ENCODE peak calls at places on chromosomes 16 and 17, in five cellular contexts. L is CD8-positive, alpha-beta memory T cell; E is hepatocyte; M is effector memory CD4-positive, alpha-beta T cell; O is MM.1S. W is an unnamed sample.

GRCh38 chr17:77185137-77185536 is 44.4 kb downstream of the SEC14L1 start:
- DNase-seq in O (no peak), M (no peak), E (no peak), L (no peak), W (no peak)

GRCh38 chr16:82092711-82093110 is 57.7 kb downstream of the HSD17B2 start:
- DNase-seq in L (no peak), E (no peak), O (no peak), M (no peak), W (no peak)

GRCh38 chr16:66521227-66521626 is 28.7 kb downstream of the TK2 start:
- DNase-seq in O (no peak), L (no peak), E (no peak), M (no peak), W (no peak)

GRCh38 chr17:74790206-74791066 is 14.3 kb upstream of the NAT9 start:
- DNase-seq in O (no peak), E (no peak), L (no peak), M (no peak), W (no peak)

GRCh38 chr16:35314298-35314697 is 1854.9 kb downstream of the TP53TG3F start:
- DNase-seq in O (no peak), E (no peak), L (no peak), M (no peak), W (no peak)

GRCh38 chr17:39705786-39706348 is 6.0 kb downstream of the ERBB2 start:
- DNase-seq in E (no peak), M (no peak), L (no peak), O (no peak), W (no peak)

GRCh38 chr17:66789961-66790421 is 44.9 kb upstream of the CACNG5 start:
- DNase-seq in M (no peak), O (no peak), E (no peak), L (no peak), W (no peak)

GRCh38 chr16:69326172-69326873 is 4.1 kb downstream of the PDF start:
- DNase-seq in O (no peak), E (peak; percentile 70), M (no peak), L (no peak), W (no peak)

GRCh38 chr17:49404371-49404770 is 10.3 kb downstream of the PHB1 start:
- DNase-seq in E (no peak), M (no peak), L (peak; percentile 55), O (no peak), W (no peak)

GRCh38 chr17:49387374-49388289 is 25.6 kb upstream of the ZNF652 start:
- DNase-seq in O (peak; percentile 54), M (no peak), L (peak; percentile 54), E (no peak), W (no peak)

GRCh38 chr16:86351041-86351784 is 159.1 kb upstream of the FOXF1 start:
- DNase-seq in O (no peak), L (no peak), E (no peak), M (no peak), W (no peak)

GRCh38 chr17:79627184-79627765 is 16.4 kb upstream of the RBFOX3 start:
- DNase-seq in L (peak; percentile 18), M (no peak), E (no peak), O (no peak), W (no peak)

GRCh38 chr16:27789150-27789549 is 239.2 kb downstream of the KATNIP start:
- DNase-seq in L (no peak), M (no peak), E (no peak), O (no peak), W (no peak)

GRCh38 chr17:11642655-11643054 is 44.4 kb downstream of the DNAH9 start:
- DNase-seq in O (no peak), E (peak; percentile 50), M (no peak), L (no peak), W (no peak)

GRCh38 chr17:79027925-79028491 is 4.0 kb downstream of the C1QTNF1 start:
- DNase-seq in O (no peak), M (no peak), L (no peak), E (no peak), W (no peak)

GRCh38 chr16:84652565-84652964 is 4.3 kb downstream of the KLHL36 start:
- DNase-seq in E (no peak), M (no peak), L (peak; percentile 50), O (no peak), W (no peak)

GRCh38 chr17:81315885-81316391 is 20.8 kb upstream of the SLC38A10 start:
- DNase-seq in M (no peak), L (no peak), O (no peak), E (no peak), W (no peak)

GRCh38 chr17:49223517-49224197 is 6.9 kb downstream of the PHOSPHO1 start:
- DNase-seq in O (peak; percentile 42), M (peak; percentile 43), E (peak; percentile 57), L (peak; percentile 75), W (peak; percentile 45)

DNA sequence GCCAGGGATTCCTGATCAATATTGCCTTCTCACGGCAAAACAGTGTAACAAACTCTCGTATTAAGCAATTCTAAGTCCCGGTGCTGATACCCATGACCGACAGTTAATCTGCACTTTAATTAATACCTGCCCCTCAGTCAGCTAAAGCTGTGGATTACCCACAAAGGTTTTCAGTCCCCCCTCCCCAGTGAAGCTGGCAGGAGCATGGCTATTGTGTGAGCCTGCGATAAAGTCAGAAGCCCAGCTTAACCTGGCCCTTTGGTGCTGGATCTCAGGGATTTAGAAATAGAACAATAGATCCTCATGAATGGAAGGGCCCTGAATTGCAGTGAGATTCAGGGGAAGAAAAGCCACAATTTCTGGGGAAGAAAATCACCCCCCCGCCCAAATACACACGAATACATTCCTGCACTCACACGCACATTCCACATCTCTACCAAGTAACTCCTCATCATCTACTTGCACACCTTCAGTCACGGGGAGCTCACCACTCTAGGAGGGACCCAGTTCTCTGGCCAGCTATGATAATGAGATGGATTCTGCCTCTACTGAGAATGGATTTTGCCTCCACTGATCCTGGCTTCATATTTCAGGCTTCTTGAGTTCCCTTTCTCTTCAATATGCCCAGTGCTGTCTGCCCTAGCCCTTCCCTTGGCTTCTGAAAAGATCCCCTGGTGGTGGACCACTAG is 102.6 kb downstream of the WSCD1 start:
- DNase-seq in M (no peak), E (no peak), L (no peak), O (no peak), W (no peak)
- H3K27ac ChIP-seq in M (no peak overlapping the region), E (no peak overlapping the region), L (no peak overlapping the region), O (no peak overlapping the region), W (no peak overlapping the region)

GRCh38 chr17:42402121-42402516 is 13.9 kb upstream of the STAT3 start:
- DNase-seq in E (peak; percentile 57), O (no peak), M (no peak), L (no peak), W (no peak)
- H3K4me3 ChIP-seq in E (no peak overlapping the region), O (no peak overlapping the region), M (no peak overlapping the region), L (no peak overlapping the region), W (no peak overlapping the region)

GRCh38 chr17:57092779-57093178 is 7.7 kb downstream of the AKAP1 start:
- DNase-seq in E (no peak), M (no peak), L (no peak), O (no peak), W (no peak)
- H3K27ac ChIP-seq in E (no peak overlapping the region), M (no peak overlapping the region), L (no peak overlapping the region), O (no peak overlapping the region), W (no peak overlapping the region)

GRCh38 chr16:10312784-10313724 is 72.8 kb upstream of the ATF7IP2 start:
- DNase-seq in L (no peak), E (no peak), M (no peak), O (peak; percentile 67), W (no peak)
- H3K4me3 ChIP-seq in L (no peak overlapping the region), E (no peak overlapping the region), M (no peak overlapping the region), O (no peak overlapping the region), W (no peak overlapping the region)

GRCh38 chr17:64356304-64356686 is 34.4 kb downstream of the PECAM1 start:
- DNase-seq in E (no peak), O (no peak), L (no peak), M (no peak), W (no peak)

GRCh38 chr17:64354824-64355535 is 35.7 kb downstream of the PECAM1 start:
- DNase-seq in L (no peak), O (no peak), E (no peak), M (no peak), W (no peak)

GRCh38 chr17:64355536-64356303 is 34.9 kb downstream of the PECAM1 start:
- DNase-seq in O (no peak), E (no peak), M (no peak), L (no peak), W (no peak)

GRCh38 chr17:64357191-64357981 is 33.3 kb downstream of the PECAM1 start:
- DNase-seq in L (no peak), M (no peak), O (no peak), E (no peak), W (no peak)

DNA sequence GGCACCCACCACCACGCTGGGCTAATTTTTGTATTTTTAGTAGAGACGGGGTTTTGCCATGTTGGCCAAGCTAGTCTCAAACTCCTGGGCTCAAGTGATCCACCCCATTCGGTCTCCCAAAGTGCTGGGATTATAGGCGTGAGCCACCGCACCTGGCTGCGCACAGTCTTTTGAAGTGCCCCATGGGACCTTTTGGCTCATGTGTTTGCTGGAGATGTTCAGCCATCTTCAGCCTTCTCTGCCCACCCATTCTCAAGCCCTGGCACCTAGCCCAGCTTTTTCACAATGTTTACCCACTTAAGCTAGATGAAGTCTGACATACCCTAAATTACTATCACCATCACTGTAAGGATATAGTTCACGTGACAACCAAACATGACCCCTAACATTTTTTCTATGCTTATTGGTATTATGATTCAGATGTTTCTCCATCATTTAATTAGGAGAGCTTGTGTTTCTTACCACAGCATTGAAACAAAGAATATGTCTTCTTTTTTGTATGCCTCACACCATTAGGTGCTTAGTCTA is 32.3 kb downstream of the PECAM1 start:
- DNase-seq in O (no peak), E (no peak), M (no peak), L (no peak), W (no peak)
- H3K27ac ChIP-seq in O (no peak overlapping the region), E (no peak overlapping the region), M (no peak overlapping the region), L (no peak overlapping the region), W (no peak overlapping the region)

GRCh38 chr16:71448274-71448866 is 6.5 kb upstream of the TLE7 start:
- DNase-seq in O (no peak), L (no peak), M (no peak), E (no peak), W (no peak)
- H3K4me3 ChIP-seq in O (no peak overlapping the region), L (no peak overlapping the region), M (no peak overlapping the region), E (no peak overlapping the region), W (no peak overlapping the region)

DNA sequence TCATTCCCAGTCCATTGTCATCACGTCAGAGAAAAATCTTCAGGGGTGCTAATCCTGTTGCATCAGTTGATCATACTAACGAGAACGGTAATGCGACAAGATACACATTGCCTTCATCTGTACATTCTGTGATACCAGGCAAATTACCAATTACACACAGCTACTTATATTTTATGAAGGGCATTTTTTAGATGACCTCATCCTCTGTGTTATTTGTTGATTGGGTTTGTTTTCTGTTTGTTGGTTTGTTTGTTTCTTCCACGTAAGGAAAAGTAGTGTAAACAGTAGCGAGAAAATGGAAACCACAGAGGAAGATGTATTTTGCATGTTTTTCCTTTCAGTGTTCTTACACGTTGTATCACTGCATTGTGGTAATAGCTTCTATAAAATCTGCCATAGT is 13.0 kb downstream of the C17orf58 start:
- DNase-seq in M (no peak), O (no peak), E (no peak), L (no peak), W (no peak)
- H3K27ac ChIP-seq in M (no peak overlapping the region), O (no peak overlapping the region), E (no peak overlapping the region), L (no peak overlapping the region), W (no peak overlapping the region)

GRCh38 chr16:89712476-89712805 is 8.3 kb downstream of the VPS9D1 start:
- DNase-seq in O (no peak), L (no peak), M (no peak), E (peak; percentile 17), W (no peak)
- H3K4me3 ChIP-seq in O (peak overlapping the region; percentile 71), L (peak overlapping the region; percentile 43), M (peak overlapping the region; percentile 55), E (peak overlapping the region; percentile 23), W (no peak overlapping the region)